ENCODE peak calls at places on chromosomes 7 and 10, in nine cellular contexts. Y is tibial nerve, E is hepatocyte, K is body of pancreas, Q is left ventricle myocardium inferior, I is small intestine, H is lower lobe of right lung, N is upper lobe of right lung, V is MM.1S. S is an unnamed sample. For H3K4me1, the result is how much of the 10 kb centered on the place peaks cover.

GRCh38 chr7:47407821-47408674 is 173.9 kb downstream of the TNS3 start:
- DNase-seq in Q (no peak), H (no peak), V (no peak), E (no peak), I (peak), N (no peak), Y (no peak), K (no peak), S (no peak)

GRCh38 chr10:88975377-88975720 is 15.2 kb upstream of the FAS start:
- DNase-seq in K (no peak), Q (no peak), N (no peak), I (no peak), H (no peak), E (no peak), V (no peak), Y (no peak), S (no peak)

GRCh38 chr10:110488124-110488681 is 9.5 kb upstream of the DUSP5 start:
- DNase-seq in N (no peak), H (no peak), Q (no peak), V (no peak), K (no peak), Y (no peak), E (no peak), I (no peak), S (no peak)

GRCh38 chr10:11165591-11166543 is 148.2 kb downstream of the CELF2 start:
- DNase-seq in Q (peak), N (peak), V (peak), I (peak), E (peak), K (peak), Y (peak), H (peak), S (peak)

GRCh38 chr7:91033574-91033973 is 230.7 kb upstream of the FZD1 start:
- DNase-seq in N (no peak), I (no peak), H (no peak), E (no peak), V (no peak), Q (no peak), Y (no peak), K (no peak), S (no peak)

GRCh38 chr7:47666164-47666862 is 84.4 kb upstream of the TNS3 start:
- DNase-seq in K (no peak), V (no peak), E (no peak), H (no peak), N (no peak), I (no peak), Y (no peak), Q (no peak), S (no peak)

GRCh38 chr10:47248436-47249090 is 51.4 kb upstream of the GDF10 start:
- DNase-seq in E (no peak), N (no peak), K (no peak), H (no peak), Q (no peak), I (no peak), V (no peak), Y (no peak), S (no peak)

GRCh38 chr10:66784796-66785195 is 141.0 kb upstream of the LRRTM3 start:
- DNase-seq in I (no peak), K (no peak), E (no peak), V (no peak), Y (no peak), N (no peak), H (no peak), Q (no peak), S (no peak)

GRCh38 chr7:104005197-104005596 is 15.7 kb upstream of the RELN start:
- DNase-seq in N (no peak), K (no peak), H (no peak), V (no peak), E (no peak), Q (no peak), I (no peak), Y (no peak), S (no peak)

GRCh38 chr10:101438881-101439391 is 85.0 kb downstream of the BTRC start:
- DNase-seq in N (no peak), K (no peak), V (no peak), Q (no peak), E (no peak), Y (no peak), I (no peak), H (no peak), S (no peak)

GRCh38 chr10:34305189-34305588 is 509.9 kb downstream of the PARD3 start:
- DNase-seq in N (peak), I (peak), E (peak), Q (no peak), V (no peak), Y (no peak), H (peak), K (no peak), S (no peak)

GRCh38 chr10:61974611-61975010 is 73.1 kb downstream of the ARID5B start:
- DNase-seq in V (no peak), Y (peak), E (peak), I (peak), N (no peak), Q (peak), H (no peak), K (peak), S (no peak)

GRCh38 chr10:103395754-103396066 is 565 bp downstream of the ATP5MK start:
- DNase-seq in I (peak), V (peak), K (no peak), Q (no peak), Y (no peak), N (no peak), H (no peak), E (peak), S (no peak)

GRCh38 chr10:86108696-86109095 is 257.9 kb downstream of the GRID1 start:
- DNase-seq in V (no peak), E (no peak), H (no peak), Q (no peak), N (no peak), Y (no peak), K (no peak), I (no peak), S (no peak)

GRCh38 chr7:67625257-67625713 is 628.7 kb downstream of the TYW1 start:
- DNase-seq in H (peak), E (peak), Y (peak), N (peak), K (peak), Q (peak), I (peak), V (peak), S (no peak)

GRCh38 chr7:130010689-130011412 is 40.3 kb downstream of the ZC3HC1 start:
- DNase-seq in Q (peak), I (peak), H (peak), N (peak), Y (peak), E (peak), V (peak), K (peak), S (peak)

GRCh38 chr7:44448456-44448855 is 42.0 kb downstream of the NUDCD3 start:
- DNase-seq in I (no peak), N (no peak), K (no peak), V (no peak), H (no peak), E (no peak), Q (no peak), Y (no peak), S (no peak)

GRCh38 chr7:55651057-55651456 is 78.8 kb upstream of the VOPP1 start:
- DNase-seq in Q (no peak), Y (no peak), I (no peak), H (no peak), N (no peak), V (no peak), K (no peak), E (no peak), S (no peak)

GRCh38 chr10:112953075-112953501 is 3.0 kb downstream of the TCF7L2 start:
- DNase-seq in H (peak), K (peak), Y (no peak), E (peak), Q (peak), N (no peak), V (no peak), I (no peak), S (no peak)

GRCh38 chr10:130018730-130019185 is 54.7 kb upstream of the EBF3 start:
- DNase-seq in Y (no peak), V (no peak), N (peak), I (no peak), Q (no peak), E (no peak), K (no peak), H (no peak), S (no peak)

GRCh38 chr10:78405231-78405630 is 371.6 kb downstream of the RPS24 start:
- DNase-seq in N (no peak), Q (no peak), V (no peak), I (no peak), E (no peak), H (no peak), Y (no peak), K (no peak), S (no peak)

GRCh38 chr10:25934673-25935139 is 677 bp downstream of the MYO3A start:
- DNase-seq in V (peak), Q (no peak), H (no peak), I (no peak), E (peak), N (peak), Y (no peak), K (peak), S (no peak)

GRCh38 chr10:12717981-12718707 is 283.4 kb downstream of the CCDC3 start:
- DNase-seq in H (no peak), K (no peak), E (no peak), V (no peak), I (no peak), Q (no peak), N (no peak), Y (no peak), S (no peak)

GRCh38 chr10:95688648-95689047 is 5.1 kb downstream of the TCTN3 start:
- DNase-seq in E (no peak), H (no peak), I (no peak), Q (no peak), N (no peak), K (no peak), Y (no peak), V (no peak), S (no peak)

GRCh38 chr7:17392846-17393245 is 94.4 kb downstream of the AHR start:
- DNase-seq in V (no peak), H (no peak), Q (no peak), I (no peak), Y (no peak), N (no peak), K (no peak), E (no peak), S (no peak)

GRCh38 chr7:128827248-128827958 is 2.8 kb upstream of the FLNC start:
- DNase-seq in V (no peak), N (no peak), K (no peak), E (peak), H (no peak), I (no peak), Y (no peak), Q (peak), S (no peak)

GRCh38 chr10:23994459-23995046 is 214.4 kb upstream of the KIAA1217 start:
- DNase-seq in I (peak), E (peak), V (peak), K (peak), Y (peak), H (peak), Q (peak), N (no peak), S (no peak)

GRCh38 chr10:44070282-44070681 is 314.6 kb downstream of the CXCL12 start:
- DNase-seq in I (no peak), Q (peak), K (peak), V (no peak), Y (no peak), N (no peak), E (no peak), H (no peak), S (no peak)

GRCh38 chr10:59465089-59465488 is 102.7 kb upstream of the FAM13C start:
- DNase-seq in Q (no peak), K (no peak), E (peak), H (no peak), I (peak), N (no peak), V (no peak), Y (no peak), S (no peak)

GRCh38 chr7:84701524-84702306 is 485.1 kb downstream of the SEMA3D start:
- DNase-seq in H (no peak), Q (no peak), V (no peak), N (no peak), Y (no peak), K (peak), I (peak), E (peak), S (no peak)

GRCh38 chr10:27819781-27820531 is 74.3 kb upstream of the MKX start:
- DNase-seq in E (peak), H (no peak), V (no peak), K (peak), Y (no peak), Q (peak), I (no peak), N (no peak), S (no peak)

GRCh38 chr10:101301111-101301731 is 52.7 kb upstream of the BTRC start:
- DNase-seq in E (peak), K (peak), I (peak), Q (no peak), H (no peak), V (peak), N (no peak), Y (no peak), S (no peak)

GRCh38 chr7:31100870-31101269 is 48.8 kb downstream of the ADCYAP1R1 start:
- DNase-seq in Y (no peak), E (no peak), K (no peak), V (no peak), I (no peak), N (no peak), H (no peak), Q (no peak), S (no peak)

GRCh38 chr10:35398888-35399287 is 62.6 kb downstream of the CCNY start:
- DNase-seq in Q (no peak), Y (no peak), I (no peak), N (no peak), E (no peak), V (no peak), H (no peak), K (no peak), S (no peak)
- H3K4me1 ChIP-seq in Q (half or more), Y (half or more), I (under half), N (half or more), E (under half), V (under half), H (half or more), K (under half), S (under half)

GRCh38 chr10:51993475-51993874 is 294.1 kb upstream of the CSTF2T start:
- DNase-seq in N (no peak), I (no peak), H (no peak), V (no peak), Q (no peak), Y (no peak), K (no peak), E (no peak), S (no peak)
- H3K27ac ChIP-seq in N (no peak), I (no peak), H (no peak), V (no peak), Q (no peak), Y (no peak), K (no peak), E (no peak), S (no peak)

DNA sequence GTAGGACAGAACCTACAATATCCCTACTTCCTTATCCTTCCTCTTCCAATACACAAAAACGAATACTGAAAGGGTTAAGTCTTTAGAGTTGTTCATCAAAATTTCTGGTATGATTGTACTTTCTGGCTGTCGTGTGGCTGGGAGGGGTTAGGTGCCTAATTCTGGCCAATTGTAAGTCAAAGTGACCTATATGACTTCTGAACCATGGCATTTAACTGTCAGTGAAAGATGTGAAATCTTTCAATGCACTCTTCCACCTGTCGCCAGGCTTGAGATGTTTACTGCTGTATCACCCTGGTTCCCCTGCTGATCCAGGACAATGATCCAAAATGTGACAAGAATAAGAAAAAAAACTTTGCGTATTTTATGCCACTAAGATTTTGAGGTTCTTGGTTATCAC is 20.8 kb downstream of the EPC1 start:
- DNase-seq in Q (no peak), I (no peak), H (no peak), K (no peak), E (no peak), N (no peak), V (no peak), Y (no peak), S (no peak)
- H3K4me1 ChIP-seq in Q (half or more), I (under half), H (half or more), K (half or more), E (under half), N (half or more), V (under half), Y (half or more), S (half or more)

DNA sequence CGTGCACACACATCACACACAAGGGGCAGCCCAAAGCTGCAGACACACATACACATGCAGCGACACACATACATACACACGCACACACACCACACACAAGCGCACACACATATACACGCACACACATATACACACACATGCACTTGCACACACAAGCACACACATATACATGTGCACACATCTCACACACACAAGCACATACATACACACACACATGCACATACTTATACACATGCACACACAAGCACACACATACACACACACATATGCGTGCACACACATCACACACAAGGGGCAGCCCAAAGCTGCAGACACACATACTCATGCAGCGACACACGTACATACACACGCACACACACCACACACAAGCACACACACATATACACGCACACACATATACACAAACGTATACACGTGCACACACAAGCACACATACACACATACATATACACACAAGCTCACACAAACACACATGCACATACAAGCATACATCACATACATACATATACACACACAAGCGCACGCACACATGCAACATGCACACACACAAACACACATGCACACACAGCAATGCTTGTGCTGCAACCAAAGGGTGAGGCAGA is 178.8 kb upstream of the PFKP start:
- DNase-seq in H (no peak), Q (no peak), Y (no peak), V (no peak), K (no peak), N (no peak), E (no peak), I (no peak), S (no peak)
- H3K27ac ChIP-seq in H (no peak), Q (no peak), Y (no peak), V (no peak), K (no peak), N (no peak), E (no peak), I (no peak), S (no peak)

DNA sequence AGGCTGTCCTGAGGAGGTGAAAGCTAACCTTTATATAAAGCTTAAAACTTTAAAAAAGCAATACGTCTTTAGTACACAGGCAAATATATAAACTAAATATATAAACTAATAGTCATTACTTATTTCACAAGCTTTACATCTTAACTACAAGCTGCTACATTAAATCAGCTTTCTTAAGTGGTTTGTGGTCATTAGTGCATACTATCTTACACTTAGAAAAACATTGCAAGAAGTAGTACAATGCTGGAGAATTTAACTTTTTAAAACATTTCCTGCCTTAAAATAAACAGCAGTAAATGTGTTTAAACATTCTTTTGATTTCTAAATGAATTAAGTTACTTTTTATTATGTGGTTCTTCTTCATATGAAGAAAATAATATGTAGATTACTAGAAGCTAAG is 36.3 kb downstream of the MET start:
- DNase-seq in K (no peak), E (no peak), V (no peak), Y (no peak), H (no peak), I (no peak), Q (no peak), N (no peak), S (no peak)
- H3K4me1 ChIP-seq in K (under half), E (under half), V (under half), Y (half or more), H (under half), I (under half), Q (under half), N (under half), S (under half)

GRCh38 chr10:3172081-3172445 is 519 bp downstream of the PITRM1 start:
- DNase-seq in Q (no peak), H (no peak), E (peak), I (no peak), K (no peak), V (peak), N (peak), Y (no peak), S (no peak)

GRCh38 chr10:3167611-3168330 is 4.8 kb downstream of the PITRM1 start:
- DNase-seq in N (no peak), K (no peak), Y (no peak), V (no peak), I (no peak), Q (no peak), H (no peak), E (no peak), S (no peak)

GRCh38 chr10:3172446-3173172 is at the start of gene PITRM1:
- DNase-seq in H (peak), N (peak), V (peak), Q (peak), E (peak), I (peak), K (peak), Y (peak), S (peak)

GRCh38 chr10:3169271-3169670 is 3.3 kb downstream of the PITRM1 start:
- DNase-seq in I (no peak), H (no peak), Q (no peak), Y (no peak), K (no peak), N (no peak), V (no peak), E (no peak), S (no peak)

DNA sequence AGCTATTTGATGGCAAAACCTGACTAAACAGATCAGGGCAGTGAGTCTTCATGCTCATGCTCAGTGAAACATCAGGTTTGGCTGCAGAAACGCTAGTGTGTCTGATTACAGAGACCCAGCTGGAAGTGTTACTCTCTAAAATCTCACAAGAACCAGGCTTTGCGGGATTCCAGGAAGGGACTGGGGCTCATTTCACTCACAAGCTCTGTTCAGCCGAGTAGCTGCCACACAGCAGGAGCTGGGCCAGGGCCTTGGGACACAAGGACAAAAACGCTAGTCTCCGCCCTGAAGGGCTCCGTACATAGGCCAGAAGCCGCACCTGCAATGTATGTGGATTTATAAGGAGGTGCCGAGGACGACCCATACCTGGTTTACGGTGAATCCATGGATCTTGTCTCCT is 2.8 kb downstream of the PITRM1 start:
- DNase-seq in Y (no peak), V (no peak), H (no peak), K (no peak), I (no peak), E (no peak), Q (no peak), N (no peak), S (no peak)
- H3K27ac ChIP-seq in Y (peak), V (no peak), H (no peak), K (no peak), I (no peak), E (no peak), Q (no peak), N (no peak), S (no peak)

GRCh38 chr7:5452470-5452899 is 28.9 kb upstream of the TNRC18 start:
- DNase-seq in Q (no peak), H (no peak), N (peak), I (peak), E (no peak), V (no peak), Y (peak), K (no peak), S (no peak)
- H3K4me1 ChIP-seq in Q (under half), H (under half), N (under half), I (under half), E (under half), V (under half), Y (under half), K (under half), S (under half)

S was measured in CD8-positive, alpha-beta memory T cell.